ENCODE peak calls at places on chromosomes 7 and 10, in four cellular contexts. One of them, this sample, is unnamed.

GRCh38 chr7:929311-929711 is 25.2 kb downstream of the ADAP1 start:
- DNase-seq in activated gamma-delta T cell: no peak
- DNase-seq in sciatic nerve: peak; percentile 58
- DNase-seq in bronchial epithelial cell: no peak
- DNase-seq in this sample: no peak

GRCh38 chr7:42057331-42057730 is 179.7 kb downstream of the GLI3 start:
- DNase-seq in sciatic nerve: no peak
- DNase-seq in bronchial epithelial cell: peak; percentile 57
- DNase-seq in activated gamma-delta T cell: no peak
- DNase-seq in this sample: peak; percentile 6

GRCh38 chr10:129968937-129969527 is 5.0 kb upstream of the EBF3 start:
- DNase-seq in activated gamma-delta T cell: no peak
- DNase-seq in bronchial epithelial cell: no peak
- DNase-seq in sciatic nerve: peak; percentile 87
- DNase-seq in this sample: no peak

GRCh38 chr7:137908106-137908505 is 61.3 kb upstream of the DGKI start:
- DNase-seq in activated gamma-delta T cell: no peak
- DNase-seq in sciatic nerve: no peak
- DNase-seq in bronchial epithelial cell: no peak
- DNase-seq in this sample: no peak

GRCh38 chr7:15720849-15721471 is 34.5 kb upstream of the MEOX2 start:
- DNase-seq in bronchial epithelial cell: peak; percentile 60
- DNase-seq in sciatic nerve: no peak
- DNase-seq in activated gamma-delta T cell: no peak
- DNase-seq in this sample: peak; percentile 9

GRCh38 chr7:30898411-30898810 is 13.2 kb upstream of the AQP1 start:
- DNase-seq in bronchial epithelial cell: no peak
- DNase-seq in activated gamma-delta T cell: no peak
- DNase-seq in sciatic nerve: no peak
- DNase-seq in this sample: no peak

GRCh38 chr7:142060936-142061335 is 50.6 kb upstream of the MGAM2 start:
- DNase-seq in bronchial epithelial cell: no peak
- DNase-seq in sciatic nerve: no peak
- DNase-seq in activated gamma-delta T cell: no peak
- DNase-seq in this sample: no peak

GRCh38 chr7:1897861-1898627 is 228.0 kb downstream of the ELFN1 start:
- DNase-seq in bronchial epithelial cell: no peak
- DNase-seq in sciatic nerve: no peak
- DNase-seq in activated gamma-delta T cell: no peak
- DNase-seq in this sample: no peak

GRCh38 chr7:44114586-44115310 is 8.6 kb downstream of the POLD2 start:
- DNase-seq in sciatic nerve: no peak
- DNase-seq in activated gamma-delta T cell: no peak
- DNase-seq in bronchial epithelial cell: no peak
- DNase-seq in this sample: no peak

GRCh38 chr7:150330211-150330885 is 7.0 kb upstream of the ACTR3C start:
- DNase-seq in activated gamma-delta T cell: no peak
- DNase-seq in sciatic nerve: peak; percentile 55
- DNase-seq in bronchial epithelial cell: no peak
- DNase-seq in this sample: no peak

GRCh38 chr7:36527549-36527913 is 137.9 kb downstream of the ANLN start:
- DNase-seq in activated gamma-delta T cell: no peak
- DNase-seq in sciatic nerve: no peak
- DNase-seq in bronchial epithelial cell: no peak
- DNase-seq in this sample: no peak

GRCh38 chr10:68594405-68594804 is 34.3 kb downstream of the TET1 start:
- DNase-seq in bronchial epithelial cell: peak; percentile 54
- DNase-seq in sciatic nerve: peak; percentile 65
- DNase-seq in activated gamma-delta T cell: no peak
- DNase-seq in this sample: peak; percentile 36

GRCh38 chr7:1768835-1769234 is 98.8 kb downstream of the ELFN1 start:
- DNase-seq in bronchial epithelial cell: no peak
- DNase-seq in sciatic nerve: no peak
- DNase-seq in activated gamma-delta T cell: no peak
- DNase-seq in this sample: no peak

GRCh38 chr7:121853307-121853706 is 19.7 kb upstream of the PTPRZ1 start:
- DNase-seq in sciatic nerve: no peak
- DNase-seq in bronchial epithelial cell: no peak
- DNase-seq in activated gamma-delta T cell: no peak
- DNase-seq in this sample: no peak

GRCh38 chr7:43933902-43934560 is 7.8 kb downstream of the UBE2D4 start:
- DNase-seq in activated gamma-delta T cell: no peak
- DNase-seq in bronchial epithelial cell: peak; percentile 5
- DNase-seq in sciatic nerve: no peak
- DNase-seq in this sample: peak; percentile 9

GRCh38 chr10:15898046-15898445 is 37.7 kb upstream of the MINDY3 start:
- DNase-seq in activated gamma-delta T cell: no peak
- DNase-seq in sciatic nerve: no peak
- DNase-seq in bronchial epithelial cell: peak; percentile 58
- DNase-seq in this sample: peak; percentile 27

GRCh38 chr10:100303724-100304319 is 17.3 kb upstream of the BLOC1S2 start:
- DNase-seq in sciatic nerve: no peak
- DNase-seq in activated gamma-delta T cell: no peak
- DNase-seq in bronchial epithelial cell: peak; percentile 44
- DNase-seq in this sample: no peak

GRCh38 chr7:41955475-41956243 is 252.8 kb upstream of the INHBA start:
- DNase-seq in sciatic nerve: peak; percentile 92
- DNase-seq in activated gamma-delta T cell: no peak
- DNase-seq in bronchial epithelial cell: peak; percentile 98
- DNase-seq in this sample: peak; percentile 88

GRCh38 chr10:8331387-8331786 is 276.9 kb downstream of the GATA3 start:
- DNase-seq in sciatic nerve: no peak
- DNase-seq in bronchial epithelial cell: no peak
- DNase-seq in activated gamma-delta T cell: no peak
- DNase-seq in this sample: no peak

GRCh38 chr10:46530249-46531186 is 25.9 kb downstream of the GPRIN2 start:
- DNase-seq in bronchial epithelial cell: no peak
- DNase-seq in sciatic nerve: peak; percentile 57
- DNase-seq in activated gamma-delta T cell: no peak
- DNase-seq in this sample: no peak

GRCh38 chr7:131139462-131139861 is 188.2 kb upstream of the MKLN1 start:
- DNase-seq in sciatic nerve: no peak
- DNase-seq in bronchial epithelial cell: no peak
- DNase-seq in activated gamma-delta T cell: no peak
- DNase-seq in this sample: no peak

GRCh38 chr7:31192996-31193395 is 140.9 kb downstream of the ADCYAP1R1 start:
- DNase-seq in sciatic nerve: peak; percentile 71
- DNase-seq in activated gamma-delta T cell: no peak
- DNase-seq in bronchial epithelial cell: peak; percentile 38
- DNase-seq in this sample: peak; percentile 15

GRCh38 chr10:129031233-129032150 is 435.5 kb upstream of the MGMT start:
- DNase-seq in bronchial epithelial cell: peak; percentile 4
- DNase-seq in sciatic nerve: peak; percentile 78
- DNase-seq in activated gamma-delta T cell: no peak
- DNase-seq in this sample: peak; percentile 2

GRCh38 chr7:24971333-24972165 is 8.4 kb downstream of the OSBPL3 start:
- DNase-seq in bronchial epithelial cell: peak; percentile 94
- DNase-seq in activated gamma-delta T cell: no peak
- DNase-seq in sciatic nerve: no peak
- DNase-seq in this sample: peak; percentile 93

GRCh38 chr10:60719721-60720120 is 58.6 kb upstream of the CDK1 start:
- DNase-seq in bronchial epithelial cell: no peak
- DNase-seq in sciatic nerve: no peak
- DNase-seq in activated gamma-delta T cell: no peak
- DNase-seq in this sample: no peak

This sample was measured in foreskin keratinocyte.